ENCODE peak calls at places on chromosomes 6 and 20, in five cellular contexts. One of them, this sample, is unnamed.

GRCh38 chr6:33894438-33894837 is 90.6 kb upstream of the MLN start:
- ATAC-seq in left lung: no peak
- ATAC-seq in CD8-positive, alpha-beta T cell: no peak
- ATAC-seq in upper lobe of right lung: no peak
- ATAC-seq in IMR-90: no peak
- ATAC-seq in this sample: no peak

GRCh38 chr6:42411431-42411830 is 40.3 kb downstream of the TRERF1 start:
- ATAC-seq in upper lobe of right lung: no peak
- ATAC-seq in CD8-positive, alpha-beta T cell: no peak
- ATAC-seq in left lung: no peak
- ATAC-seq in IMR-90: no peak
- ATAC-seq in this sample: no peak

GRCh38 chr6:47203968-47204611 is 105.6 kb downstream of the TNFRSF21 start:
- ATAC-seq in upper lobe of right lung: no peak
- ATAC-seq in CD8-positive, alpha-beta T cell: no peak
- ATAC-seq in IMR-90: no peak
- ATAC-seq in left lung: no peak
- ATAC-seq in this sample: no peak

GRCh38 chr6:168273483-168274045 is 46.0 kb downstream of the DACT2 start:
- ATAC-seq in CD8-positive, alpha-beta T cell: no peak
- ATAC-seq in upper lobe of right lung: no peak
- ATAC-seq in IMR-90: no peak
- ATAC-seq in left lung: no peak
- ATAC-seq in this sample: no peak

GRCh38 chr6:142695016-142695415 is 250.0 kb downstream of the HIVEP2 start:
- ATAC-seq in IMR-90: no peak
- ATAC-seq in CD8-positive, alpha-beta T cell: no peak
- ATAC-seq in upper lobe of right lung: no peak
- ATAC-seq in left lung: no peak
- ATAC-seq in this sample: no peak

GRCh38 chr20:469746-470490 is 7.6 kb upstream of the TBC1D20 start:
- ATAC-seq in IMR-90: no peak
- ATAC-seq in upper lobe of right lung: no peak
- ATAC-seq in left lung: no peak
- ATAC-seq in CD8-positive, alpha-beta T cell: no peak
- ATAC-seq in this sample: no peak

GRCh38 chr6:56388414-56388752 is 141.0 kb upstream of the COL21A1 start:
- ATAC-seq in CD8-positive, alpha-beta T cell: no peak
- ATAC-seq in upper lobe of right lung: peak; percentile 37
- ATAC-seq in IMR-90: no peak
- ATAC-seq in left lung: peak; percentile 33
- ATAC-seq in this sample: no peak

GRCh38 chr20:54167909-54168872 is 5.6 kb downstream of the CYP24A1 start:
- ATAC-seq in IMR-90: no peak
- ATAC-seq in CD8-positive, alpha-beta T cell: no peak
- ATAC-seq in left lung: no peak
- ATAC-seq in upper lobe of right lung: no peak
- ATAC-seq in this sample: no peak

GRCh38 chr20:3987296-3987695 is 28.1 kb downstream of the RNF24 start:
- ATAC-seq in upper lobe of right lung: no peak
- ATAC-seq in left lung: no peak
- ATAC-seq in CD8-positive, alpha-beta T cell: no peak
- ATAC-seq in IMR-90: no peak
- ATAC-seq in this sample: no peak

GRCh38 chr20:49540696-49541435 is 27.1 kb downstream of the PTGIS start:
- ATAC-seq in IMR-90: no peak
- ATAC-seq in left lung: no peak
- ATAC-seq in CD8-positive, alpha-beta T cell: no peak
- ATAC-seq in upper lobe of right lung: no peak
- ATAC-seq in this sample: no peak

GRCh38 chr20:64119681-64120341 is 12.4 kb upstream of the NPBWR2 start:
- ATAC-seq in CD8-positive, alpha-beta T cell: peak; percentile 4
- ATAC-seq in IMR-90: no peak
- ATAC-seq in left lung: no peak
- ATAC-seq in upper lobe of right lung: no peak
- ATAC-seq in this sample: no peak

GRCh38 chr20:1932971-1933370 is 37.8 kb downstream of the SIRPA start:
- ATAC-seq in IMR-90: no peak
- ATAC-seq in upper lobe of right lung: no peak
- ATAC-seq in CD8-positive, alpha-beta T cell: no peak
- ATAC-seq in left lung: no peak
- ATAC-seq in this sample: no peak
- H3K27me3 ChIP-seq in IMR-90: no peaks in the 10 kb centered on the region
- H3K27me3 ChIP-seq in upper lobe of right lung: peaks cover 7% of the 10 kb centered on the region
- H3K27me3 ChIP-seq in CD8-positive, alpha-beta T cell: no peaks in the 10 kb centered on the region
- H3K27me3 ChIP-seq in left lung: peaks cover 68% of the 10 kb centered on the region
- H3K27me3 ChIP-seq in this sample: no peaks in the 10 kb centered on the region

GRCh38 chr20:38146156-38146555 is 18.9 kb downstream of the TGM2 start:
- ATAC-seq in left lung: no peak
- ATAC-seq in upper lobe of right lung: no peak
- ATAC-seq in IMR-90: no peak
- ATAC-seq in CD8-positive, alpha-beta T cell: no peak
- ATAC-seq in this sample: no peak
- H3K36me3 ChIP-seq in left lung: peaks cover 45% of the 10 kb centered on the region
- H3K36me3 ChIP-seq in upper lobe of right lung: peaks cover 76% of the 10 kb centered on the region
- H3K36me3 ChIP-seq in IMR-90: peaks cover 63% of the 10 kb centered on the region
- H3K36me3 ChIP-seq in CD8-positive, alpha-beta T cell: no peaks in the 10 kb centered on the region
- H3K36me3 ChIP-seq in this sample: peaks cover 60% of the 10 kb centered on the region

GRCh38 chr6:136343700-136344099 is 54.1 kb upstream of the BCLAF1 start:
- ATAC-seq in IMR-90: no peak
- ATAC-seq in left lung: no peak
- ATAC-seq in upper lobe of right lung: no peak
- ATAC-seq in CD8-positive, alpha-beta T cell: no peak
- ATAC-seq in this sample: no peak

GRCh38 chr6:136344420-136344819 is 54.8 kb upstream of the BCLAF1 start:
- ATAC-seq in IMR-90: peak; percentile 85
- ATAC-seq in upper lobe of right lung: no peak
- ATAC-seq in CD8-positive, alpha-beta T cell: no peak
- ATAC-seq in left lung: no peak
- ATAC-seq in this sample: no peak

GRCh38 chr6:136341367-136341766 is 51.7 kb upstream of the BCLAF1 start:
- ATAC-seq in IMR-90: no peak
- ATAC-seq in left lung: no peak
- ATAC-seq in upper lobe of right lung: no peak
- ATAC-seq in CD8-positive, alpha-beta T cell: no peak
- ATAC-seq in this sample: no peak

GRCh38 chr6:136343275-136343674 is 53.6 kb upstream of the BCLAF1 start:
- ATAC-seq in upper lobe of right lung: no peak
- ATAC-seq in left lung: no peak
- ATAC-seq in IMR-90: no peak
- ATAC-seq in CD8-positive, alpha-beta T cell: no peak
- ATAC-seq in this sample: no peak

DNA sequence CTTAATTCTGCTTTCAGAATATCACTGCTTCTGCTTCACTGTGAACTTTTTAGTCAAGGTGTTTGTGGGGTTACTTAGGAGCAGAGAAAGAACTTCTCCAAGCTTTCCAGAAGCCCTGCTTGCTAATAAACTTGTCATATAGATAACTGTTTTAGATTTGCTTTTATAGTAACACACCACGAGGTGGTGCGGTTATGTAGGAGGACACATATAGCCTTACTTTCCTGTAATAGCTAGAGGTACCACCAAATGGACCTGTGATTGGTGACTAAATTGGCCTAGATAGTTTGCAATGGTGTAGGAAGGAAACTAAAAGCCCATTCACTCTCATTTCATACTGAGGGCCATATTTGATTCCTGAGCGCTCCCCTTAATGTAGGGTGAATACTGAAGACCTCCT is 52.3 kb upstream of the BCLAF1 start:
- ATAC-seq in CD8-positive, alpha-beta T cell: no peak
- ATAC-seq in IMR-90: no peak
- ATAC-seq in upper lobe of right lung: no peak
- ATAC-seq in left lung: no peak
- ATAC-seq in this sample: no peak
- H3K4me1 ChIP-seq in CD8-positive, alpha-beta T cell: no peaks in the 10 kb centered on the region
- H3K4me1 ChIP-seq in IMR-90: no peaks in the 10 kb centered on the region
- H3K4me1 ChIP-seq in upper lobe of right lung: no peaks in the 10 kb centered on the region
- H3K4me1 ChIP-seq in left lung: no peaks in the 10 kb centered on the region
- H3K4me1 ChIP-seq in this sample: no peaks in the 10 kb centered on the region

GRCh38 chr6:126535585-126535984 is 195.7 kb downstream of the CENPW start:
- ATAC-seq in CD8-positive, alpha-beta T cell: no peak
- ATAC-seq in upper lobe of right lung: no peak
- ATAC-seq in left lung: no peak
- ATAC-seq in IMR-90: no peak
- ATAC-seq in this sample: no peak
- H3K27me3 ChIP-seq in CD8-positive, alpha-beta T cell: no peaks in the 10 kb centered on the region
- H3K27me3 ChIP-seq in upper lobe of right lung: no peaks in the 10 kb centered on the region
- H3K27me3 ChIP-seq in left lung: no peaks in the 10 kb centered on the region
- H3K27me3 ChIP-seq in IMR-90: no peaks in the 10 kb centered on the region
- H3K27me3 ChIP-seq in this sample: no peaks in the 10 kb centered on the region

GRCh38 chr6:24775520-24776058 is 852 bp downstream of the GMNN start:
- ATAC-seq in CD8-positive, alpha-beta T cell: peak; percentile 18
- ATAC-seq in left lung: peak; percentile 7
- ATAC-seq in upper lobe of right lung: no peak
- ATAC-seq in IMR-90: peak; percentile 6
- ATAC-seq in this sample: no peak
- H3K36me3 ChIP-seq in CD8-positive, alpha-beta T cell: no peaks in the 10 kb centered on the region
- H3K36me3 ChIP-seq in left lung: no peaks in the 10 kb centered on the region
- H3K36me3 ChIP-seq in upper lobe of right lung: no peaks in the 10 kb centered on the region
- H3K36me3 ChIP-seq in IMR-90: no peaks in the 10 kb centered on the region
- H3K36me3 ChIP-seq in this sample: peaks cover 5% of the 10 kb centered on the region

GRCh38 chr6:111841822-111842221 is 31.4 kb downstream of the FYN start:
- ATAC-seq in upper lobe of right lung: peak; percentile 56
- ATAC-seq in left lung: peak; percentile 17
- ATAC-seq in CD8-positive, alpha-beta T cell: no peak
- ATAC-seq in IMR-90: peak; percentile 22
- ATAC-seq in this sample: no peak

GRCh38 chr6:111840821-111841220 is 32.4 kb downstream of the FYN start:
- ATAC-seq in CD8-positive, alpha-beta T cell: no peak
- ATAC-seq in left lung: no peak
- ATAC-seq in upper lobe of right lung: no peak
- ATAC-seq in IMR-90: no peak
- ATAC-seq in this sample: no peak

GRCh38 chr6:111837641-111838500 is 35.4 kb downstream of the FYN start:
- ATAC-seq in CD8-positive, alpha-beta T cell: peak; percentile 69
- ATAC-seq in left lung: no peak
- ATAC-seq in upper lobe of right lung: no peak
- ATAC-seq in IMR-90: no peak
- ATAC-seq in this sample: no peak

GRCh38 chr6:111837007-111837406 is 36.2 kb downstream of the FYN start:
- ATAC-seq in IMR-90: no peak
- ATAC-seq in upper lobe of right lung: no peak
- ATAC-seq in CD8-positive, alpha-beta T cell: peak; percentile 27
- ATAC-seq in left lung: no peak
- ATAC-seq in this sample: no peak

GRCh38 chr6:111838749-111839484 is 34.3 kb downstream of the FYN start:
- ATAC-seq in CD8-positive, alpha-beta T cell: no peak
- ATAC-seq in left lung: no peak
- ATAC-seq in upper lobe of right lung: no peak
- ATAC-seq in IMR-90: peak; percentile 28
- ATAC-seq in this sample: no peak
- H3K4me1 ChIP-seq in CD8-positive, alpha-beta T cell: peaks cover 95% of the 10 kb centered on the region
- H3K4me1 ChIP-seq in left lung: no peaks in the 10 kb centered on the region
- H3K4me1 ChIP-seq in upper lobe of right lung: peaks cover 27% of the 10 kb centered on the region
- H3K4me1 ChIP-seq in IMR-90: peaks cover 12% of the 10 kb centered on the region
- H3K4me1 ChIP-seq in this sample: peaks cover 2% of the 10 kb centered on the region

DNA sequence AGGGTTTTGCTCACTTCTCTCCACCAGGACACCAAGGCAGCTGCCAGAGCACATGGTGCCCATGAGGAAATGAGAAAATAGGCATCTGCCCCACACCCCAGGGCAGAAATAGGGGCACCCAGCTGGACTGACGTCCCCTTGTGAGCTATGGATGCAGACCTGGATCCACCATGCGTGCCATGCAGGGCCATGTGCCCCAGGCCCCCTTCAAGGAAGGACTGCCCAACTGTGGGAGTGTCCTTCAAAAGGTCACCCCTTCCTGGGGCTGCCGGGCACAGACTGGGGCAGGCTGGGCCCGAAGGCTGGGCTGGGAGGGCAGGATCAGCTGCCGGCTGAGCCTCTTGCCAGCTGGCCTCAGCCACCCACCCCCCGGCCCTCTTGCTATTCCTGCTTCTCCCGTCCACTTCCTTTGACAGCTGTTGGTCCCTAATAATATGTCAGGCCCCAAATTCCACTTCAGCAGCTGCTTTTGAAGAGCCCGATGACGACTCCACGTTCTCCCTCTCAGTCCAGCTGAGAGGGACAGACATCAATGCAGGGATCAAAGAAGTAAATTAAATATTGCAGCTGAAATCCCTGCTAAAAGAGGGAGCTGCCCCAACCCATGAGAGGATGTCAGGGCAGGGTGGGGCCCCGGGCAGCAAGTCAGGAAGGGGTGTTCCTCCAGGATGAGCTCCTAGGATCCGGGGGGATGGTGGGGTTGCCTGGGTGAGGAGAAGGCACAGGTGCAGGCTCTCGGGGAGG is 185.2 kb downstream of the ANKRD60 start:
- ATAC-seq in IMR-90: no peak
- ATAC-seq in left lung: no peak
- ATAC-seq in upper lobe of right lung: no peak
- ATAC-seq in CD8-positive, alpha-beta T cell: no peak
- ATAC-seq in this sample: no peak
- H3K27me3 ChIP-seq in IMR-90: no peaks in the 10 kb centered on the region
- H3K27me3 ChIP-seq in left lung: no peaks in the 10 kb centered on the region
- H3K27me3 ChIP-seq in upper lobe of right lung: no peaks in the 10 kb centered on the region
- H3K27me3 ChIP-seq in CD8-positive, alpha-beta T cell: no peaks in the 10 kb centered on the region
- H3K27me3 ChIP-seq in this sample: peaks cover 3% of the 10 kb centered on the region

GRCh38 chr6:132742495-132742894 is 15.2 kb downstream of the VNN2 start:
- ATAC-seq in IMR-90: no peak
- ATAC-seq in CD8-positive, alpha-beta T cell: no peak
- ATAC-seq in upper lobe of right lung: peak; percentile 71
- ATAC-seq in left lung: peak; percentile 61
- ATAC-seq in this sample: peak; percentile 41
- H3K36me3 ChIP-seq in IMR-90: no peaks in the 10 kb centered on the region
- H3K36me3 ChIP-seq in CD8-positive, alpha-beta T cell: peaks cover 10% of the 10 kb centered on the region
- H3K36me3 ChIP-seq in upper lobe of right lung: no peaks in the 10 kb centered on the region
- H3K36me3 ChIP-seq in left lung: peaks cover 5% of the 10 kb centered on the region
- H3K36me3 ChIP-seq in this sample: no peaks in the 10 kb centered on the region

DNA sequence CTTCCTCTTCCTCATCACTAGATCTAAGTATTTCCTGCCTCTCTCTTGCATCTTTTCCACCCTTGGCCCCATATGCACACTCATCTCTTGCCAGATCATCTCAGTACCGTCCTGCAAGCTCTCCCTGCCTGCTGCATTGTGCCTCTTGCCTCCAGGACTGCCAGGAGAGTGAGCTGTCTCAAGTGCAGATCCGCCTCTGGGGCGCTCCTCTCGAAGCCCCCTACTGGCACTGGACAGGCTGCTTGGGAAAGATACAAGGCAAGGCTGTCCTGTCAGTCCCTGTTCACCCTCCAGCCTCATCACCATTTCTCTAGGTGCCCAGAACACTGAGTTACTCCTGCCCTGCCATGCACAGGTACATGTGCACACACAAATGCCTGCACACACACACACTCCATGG is 10.2 kb downstream of the SYNDIG1 start:
- ATAC-seq in upper lobe of right lung: no peak
- ATAC-seq in CD8-positive, alpha-beta T cell: no peak
- ATAC-seq in left lung: no peak
- ATAC-seq in IMR-90: no peak
- ATAC-seq in this sample: no peak
- H3K4me1 ChIP-seq in upper lobe of right lung: no peaks in the 10 kb centered on the region
- H3K4me1 ChIP-seq in CD8-positive, alpha-beta T cell: no peaks in the 10 kb centered on the region
- H3K4me1 ChIP-seq in left lung: no peaks in the 10 kb centered on the region
- H3K4me1 ChIP-seq in IMR-90: no peaks in the 10 kb centered on the region
- H3K4me1 ChIP-seq in this sample: no peaks in the 10 kb centered on the region